ENCODE peak calls at places on chromosomes 11 and 22, in eight cellular contexts. One of them, this sample, is unnamed.

GRCh38 chr11:133175111-133175510 is 357.2 kb downstream of the OPCML start:
- DNase-seq in mammary epithelial cell: no peak
- DNase-seq in neuronal stem cell: no peak
- DNase-seq in IMR-90: no peak
- DNase-seq in Karpas-422: no peak
- DNase-seq in fibroblast of lung: no peak
- DNase-seq in MM.1S: no peak
- DNase-seq in PC-3: no peak
- DNase-seq in this sample: no peak

GRCh38 chr11:117419136-117419914 is 91.7 kb downstream of the CEP164 start:
- DNase-seq in fibroblast of lung: no peak
- DNase-seq in mammary epithelial cell: no peak
- DNase-seq in MM.1S: no peak
- DNase-seq in Karpas-422: no peak
- DNase-seq in IMR-90: peak; percentile 49
- DNase-seq in PC-3: no peak
- DNase-seq in neuronal stem cell: no peak
- DNase-seq in this sample: no peak

GRCh38 chr11:34620820-34621792 is at the start of gene EHF:
- DNase-seq in neuronal stem cell: no peak
- DNase-seq in MM.1S: no peak
- DNase-seq in mammary epithelial cell: peak; percentile 90
- DNase-seq in IMR-90: no peak
- DNase-seq in Karpas-422: no peak
- DNase-seq in fibroblast of lung: no peak
- DNase-seq in PC-3: peak; percentile 80
- DNase-seq in this sample: no peak

GRCh38 chr11:64763804-64764611 is 4.2 kb upstream of the PYGM start:
- DNase-seq in IMR-90: no peak
- DNase-seq in neuronal stem cell: no peak
- DNase-seq in MM.1S: no peak
- DNase-seq in Karpas-422: no peak
- DNase-seq in PC-3: no peak
- DNase-seq in mammary epithelial cell: no peak
- DNase-seq in fibroblast of lung: no peak
- DNase-seq in this sample: peak; percentile 43

GRCh38 chr11:44883277-44883676 is 67.4 kb downstream of the TP53I11 start:
- DNase-seq in neuronal stem cell: no peak
- DNase-seq in MM.1S: no peak
- DNase-seq in PC-3: no peak
- DNase-seq in fibroblast of lung: no peak
- DNase-seq in Karpas-422: no peak
- DNase-seq in IMR-90: no peak
- DNase-seq in mammary epithelial cell: no peak
- DNase-seq in this sample: no peak

GRCh38 chr11:120052196-120052775 is 85.6 kb downstream of the TRIM29 start:
- DNase-seq in mammary epithelial cell: no peak
- DNase-seq in MM.1S: no peak
- DNase-seq in IMR-90: no peak
- DNase-seq in neuronal stem cell: no peak
- DNase-seq in PC-3: no peak
- DNase-seq in fibroblast of lung: no peak
- DNase-seq in Karpas-422: no peak
- DNase-seq in this sample: no peak

GRCh38 chr22:29152045-29152380 is 53.7 kb upstream of the EMID1 start:
- DNase-seq in fibroblast of lung: no peak
- DNase-seq in neuronal stem cell: no peak
- DNase-seq in PC-3: no peak
- DNase-seq in IMR-90: no peak
- DNase-seq in MM.1S: no peak
- DNase-seq in Karpas-422: no peak
- DNase-seq in mammary epithelial cell: no peak
- DNase-seq in this sample: peak; percentile 64

GRCh38 chr22:39253427-39254070 is 8.8 kb upstream of the PDGFB start:
- DNase-seq in neuronal stem cell: no peak
- DNase-seq in fibroblast of lung: peak; percentile 84
- DNase-seq in IMR-90: peak; percentile 89
- DNase-seq in Karpas-422: no peak
- DNase-seq in PC-3: peak; percentile 82
- DNase-seq in MM.1S: peak; percentile 42
- DNase-seq in mammary epithelial cell: peak; percentile 82
- DNase-seq in this sample: no peak

GRCh38 chr11:61890536-61891330 is 612 bp downstream of the FADS3 start:
- DNase-seq in MM.1S: no peak
- DNase-seq in mammary epithelial cell: peak; percentile 64
- DNase-seq in fibroblast of lung: peak; percentile 58
- DNase-seq in Karpas-422: no peak
- DNase-seq in IMR-90: peak; percentile 82
- DNase-seq in neuronal stem cell: no peak
- DNase-seq in PC-3: peak; percentile 76
- DNase-seq in this sample: peak; percentile 71

GRCh38 chr11:3722100-3722499 is 50.9 kb upstream of the CHRNA10 start:
- DNase-seq in IMR-90: no peak
- DNase-seq in MM.1S: no peak
- DNase-seq in fibroblast of lung: no peak
- DNase-seq in Karpas-422: no peak
- DNase-seq in neuronal stem cell: no peak
- DNase-seq in PC-3: no peak
- DNase-seq in mammary epithelial cell: no peak
- DNase-seq in this sample: no peak

GRCh38 chr11:3721002-3721401 is 49.8 kb upstream of the CHRNA10 start:
- DNase-seq in PC-3: no peak
- DNase-seq in mammary epithelial cell: no peak
- DNase-seq in Karpas-422: no peak
- DNase-seq in MM.1S: no peak
- DNase-seq in IMR-90: no peak
- DNase-seq in neuronal stem cell: no peak
- DNase-seq in fibroblast of lung: no peak
- DNase-seq in this sample: no peak

GRCh38 chr11:3723014-3723708 is 52.0 kb upstream of the CHRNA10 start:
- DNase-seq in MM.1S: no peak
- DNase-seq in mammary epithelial cell: peak; percentile 80
- DNase-seq in PC-3: peak; percentile 69
- DNase-seq in fibroblast of lung: peak; percentile 98
- DNase-seq in neuronal stem cell: no peak
- DNase-seq in IMR-90: peak; percentile 99
- DNase-seq in Karpas-422: no peak
- DNase-seq in this sample: no peak
- H3K4me3 ChIP-seq in MM.1S: no peak overlapping the region
- H3K4me3 ChIP-seq in mammary epithelial cell: no peak overlapping the region
- H3K4me3 ChIP-seq in PC-3: no peak overlapping the region
- H3K4me3 ChIP-seq in fibroblast of lung: no peak overlapping the region
- H3K4me3 ChIP-seq in neuronal stem cell: no peak overlapping the region
- H3K4me3 ChIP-seq in IMR-90: no peak overlapping the region
- H3K4me3 ChIP-seq in Karpas-422: no peak overlapping the region
- H3K4me3 ChIP-seq in this sample: no peak overlapping the region

DNA sequence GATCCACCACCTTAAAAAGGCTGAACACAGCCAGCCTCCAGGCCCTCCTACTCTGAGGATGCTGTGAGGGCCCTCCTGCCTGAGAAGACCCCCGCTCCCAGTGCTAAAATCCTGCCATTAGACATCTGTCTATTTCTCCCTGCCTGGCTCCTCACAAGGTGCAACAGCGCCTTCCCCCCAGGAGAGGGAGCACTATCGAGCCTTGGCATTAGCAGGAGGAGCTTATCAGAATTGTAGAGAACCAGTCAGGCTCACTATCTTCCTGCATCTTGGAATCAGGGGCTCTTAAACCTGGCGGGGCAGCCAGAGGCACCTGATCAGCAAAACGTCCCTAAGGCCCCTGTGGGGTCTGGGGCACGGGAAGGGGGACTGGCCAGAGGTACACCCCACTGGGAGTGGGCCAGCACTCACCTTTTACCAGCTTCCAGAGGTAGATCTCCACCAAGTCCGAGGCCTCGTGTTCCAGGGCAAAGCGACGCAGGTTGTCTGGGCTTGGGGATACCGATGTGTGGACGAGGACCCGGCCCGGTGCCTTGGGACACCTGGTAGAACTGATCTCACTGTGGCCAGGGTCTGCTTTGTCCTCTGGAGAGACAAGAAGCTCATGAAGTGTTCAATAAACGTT is 28.7 kb downstream of the CHRDL2 start:
- DNase-seq in MM.1S: peak; percentile 75
- DNase-seq in Karpas-422: peak; percentile 87
- DNase-seq in PC-3: peak; percentile 84
- DNase-seq in mammary epithelial cell: peak; percentile 41
- DNase-seq in neuronal stem cell: peak; percentile 79
- DNase-seq in IMR-90: peak; percentile 76
- DNase-seq in fibroblast of lung: peak; percentile 74
- DNase-seq in this sample: peak; percentile 84
- H3K27ac ChIP-seq in MM.1S: no peak overlapping the region
- H3K27ac ChIP-seq in Karpas-422: no peak overlapping the region
- H3K27ac ChIP-seq in PC-3: no peak overlapping the region
- H3K27ac ChIP-seq in mammary epithelial cell: no peak overlapping the region
- H3K27ac ChIP-seq in neuronal stem cell: no peak overlapping the region
- H3K27ac ChIP-seq in IMR-90: no peak overlapping the region
- H3K27ac ChIP-seq in fibroblast of lung: no peak overlapping the region
- H3K27ac ChIP-seq in this sample: no peak overlapping the region

DNA sequence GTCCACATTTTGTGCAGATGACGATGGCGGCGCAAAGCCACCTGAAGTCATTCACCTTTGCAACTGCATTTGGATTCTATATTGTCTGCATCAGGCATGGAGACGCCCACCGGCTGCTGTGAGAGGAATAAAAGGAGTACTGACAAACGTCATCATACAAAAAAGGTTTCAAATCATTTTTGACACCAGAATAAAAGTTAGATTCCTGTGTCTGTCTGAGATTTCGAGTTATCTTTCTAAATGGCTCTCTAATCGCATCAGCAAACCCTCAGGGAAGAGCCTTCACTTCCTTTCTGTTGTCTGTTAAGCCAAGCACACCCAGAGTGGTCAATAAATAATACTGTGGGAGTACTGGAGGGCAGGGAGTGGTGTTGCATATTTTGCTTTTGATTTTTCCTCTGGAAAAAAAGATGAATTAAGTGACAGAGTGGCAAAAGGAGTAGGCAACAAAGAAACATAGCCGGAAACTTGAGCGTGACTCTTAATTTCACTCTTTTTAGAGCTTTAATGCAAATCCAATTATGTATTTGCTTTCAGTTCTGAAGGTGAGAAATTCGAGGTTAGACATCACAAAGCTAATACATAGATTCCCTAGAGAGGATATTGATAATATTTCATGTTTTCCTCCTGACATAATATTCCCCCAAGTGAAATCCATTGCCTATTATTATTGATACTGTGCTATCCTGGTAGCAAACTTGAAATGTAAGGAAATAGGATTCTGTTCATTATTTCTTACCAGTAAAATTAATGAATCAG is 150.8 kb upstream of the MTMR2 start:
- DNase-seq in PC-3: no peak
- DNase-seq in Karpas-422: no peak
- DNase-seq in IMR-90: no peak
- DNase-seq in MM.1S: no peak
- DNase-seq in neuronal stem cell: no peak
- DNase-seq in fibroblast of lung: no peak
- DNase-seq in mammary epithelial cell: no peak
- DNase-seq in this sample: no peak
- H2AFZ ChIP-seq in PC-3: no peak overlapping the region
- H2AFZ ChIP-seq in Karpas-422: peak overlapping the region; percentile 2
- H2AFZ ChIP-seq in IMR-90: no peak overlapping the region
- H2AFZ ChIP-seq in MM.1S: no peak overlapping the region
- H2AFZ ChIP-seq in neuronal stem cell: no peak overlapping the region
- H2AFZ ChIP-seq in fibroblast of lung: no peak overlapping the region
- H2AFZ ChIP-seq in mammary epithelial cell: no peak overlapping the region
- H2AFZ ChIP-seq in this sample: no peak overlapping the region

GRCh38 chr11:70503878-70504240 is 105.5 kb downstream of the CTTN start:
- DNase-seq in PC-3: no peak
- DNase-seq in MM.1S: no peak
- DNase-seq in neuronal stem cell: no peak
- DNase-seq in fibroblast of lung: no peak
- DNase-seq in mammary epithelial cell: no peak
- DNase-seq in IMR-90: no peak
- DNase-seq in Karpas-422: no peak
- DNase-seq in this sample: no peak
- H3K4me3 ChIP-seq in PC-3: no peak overlapping the region
- H3K4me3 ChIP-seq in MM.1S: no peak overlapping the region
- H3K4me3 ChIP-seq in neuronal stem cell: no peak overlapping the region
- H3K4me3 ChIP-seq in fibroblast of lung: no peak overlapping the region
- H3K4me3 ChIP-seq in mammary epithelial cell: no peak overlapping the region
- H3K4me3 ChIP-seq in IMR-90: no peak overlapping the region
- H3K4me3 ChIP-seq in Karpas-422: no peak overlapping the region
- H3K4me3 ChIP-seq in this sample: no peak overlapping the region

GRCh38 chr22:32701021-32701420 is 100.5 kb upstream of the TIMP3 start:
- DNase-seq in neuronal stem cell: no peak
- DNase-seq in fibroblast of lung: peak; percentile 76
- DNase-seq in PC-3: no peak
- DNase-seq in MM.1S: no peak
- DNase-seq in IMR-90: peak; percentile 37
- DNase-seq in mammary epithelial cell: peak; percentile 56
- DNase-seq in Karpas-422: no peak
- DNase-seq in this sample: no peak
- H3K27ac ChIP-seq in neuronal stem cell: no peak overlapping the region
- H3K27ac ChIP-seq in fibroblast of lung: no peak overlapping the region
- H3K27ac ChIP-seq in PC-3: no peak overlapping the region
- H3K27ac ChIP-seq in MM.1S: no peak overlapping the region
- H3K27ac ChIP-seq in IMR-90: no peak overlapping the region
- H3K27ac ChIP-seq in mammary epithelial cell: no peak overlapping the region
- H3K27ac ChIP-seq in Karpas-422: no peak overlapping the region
- H3K27ac ChIP-seq in this sample: no peak overlapping the region

GRCh38 chr11:131687291-131688055 is 317.1 kb downstream of the NTM start:
- DNase-seq in MM.1S: no peak
- DNase-seq in PC-3: no peak
- DNase-seq in mammary epithelial cell: no peak
- DNase-seq in fibroblast of lung: no peak
- DNase-seq in neuronal stem cell: no peak
- DNase-seq in Karpas-422: no peak
- DNase-seq in IMR-90: no peak
- DNase-seq in this sample: no peak
- H2AFZ ChIP-seq in MM.1S: peak overlapping the region; percentile 42
- H2AFZ ChIP-seq in PC-3: no peak overlapping the region
- H2AFZ ChIP-seq in mammary epithelial cell: no peak overlapping the region
- H2AFZ ChIP-seq in fibroblast of lung: no peak overlapping the region
- H2AFZ ChIP-seq in neuronal stem cell: no peak overlapping the region
- H2AFZ ChIP-seq in Karpas-422: no peak overlapping the region
- H2AFZ ChIP-seq in IMR-90: peak overlapping the region; percentile 91
- H2AFZ ChIP-seq in this sample: no peak overlapping the region

GRCh38 chr11:114296979-114297372 is 777 bp downstream of the NNMT start:
- DNase-seq in MM.1S: no peak
- DNase-seq in Karpas-422: no peak
- DNase-seq in neuronal stem cell: no peak
- DNase-seq in fibroblast of lung: no peak
- DNase-seq in mammary epithelial cell: no peak
- DNase-seq in PC-3: no peak
- DNase-seq in IMR-90: no peak
- DNase-seq in this sample: no peak
- H3K4me3 ChIP-seq in MM.1S: no peak overlapping the region
- H3K4me3 ChIP-seq in Karpas-422: no peak overlapping the region
- H3K4me3 ChIP-seq in neuronal stem cell: no peak overlapping the region
- H3K4me3 ChIP-seq in fibroblast of lung: peak overlapping the region; percentile 56
- H3K4me3 ChIP-seq in mammary epithelial cell: peak overlapping the region; percentile 93
- H3K4me3 ChIP-seq in PC-3: peak overlapping the region; percentile 32
- H3K4me3 ChIP-seq in IMR-90: peak overlapping the region; percentile 62
- H3K4me3 ChIP-seq in this sample: no peak overlapping the region

GRCh38 chr11:79019981-79020380 is 420.8 kb downstream of the TENM4 start:
- DNase-seq in fibroblast of lung: no peak
- DNase-seq in MM.1S: no peak
- DNase-seq in mammary epithelial cell: no peak
- DNase-seq in Karpas-422: no peak
- DNase-seq in PC-3: no peak
- DNase-seq in neuronal stem cell: no peak
- DNase-seq in IMR-90: no peak
- DNase-seq in this sample: peak; percentile 18
- H3K27ac ChIP-seq in fibroblast of lung: no peak overlapping the region
- H3K27ac ChIP-seq in MM.1S: no peak overlapping the region
- H3K27ac ChIP-seq in mammary epithelial cell: no peak overlapping the region
- H3K27ac ChIP-seq in Karpas-422: no peak overlapping the region
- H3K27ac ChIP-seq in PC-3: no peak overlapping the region
- H3K27ac ChIP-seq in neuronal stem cell: no peak overlapping the region
- H3K27ac ChIP-seq in IMR-90: no peak overlapping the region
- H3K27ac ChIP-seq in this sample: no peak overlapping the region

GRCh38 chr22:36781656-36782627 is 6.0 kb upstream of the IFT27 start:
- DNase-seq in fibroblast of lung: peak; percentile 77
- DNase-seq in mammary epithelial cell: peak; percentile 77
- DNase-seq in MM.1S: peak; percentile 71
- DNase-seq in PC-3: peak; percentile 84
- DNase-seq in neuronal stem cell: peak; percentile 71
- DNase-seq in Karpas-422: peak; percentile 95
- DNase-seq in IMR-90: peak; percentile 92
- DNase-seq in this sample: peak; percentile 82
- H2AFZ ChIP-seq in fibroblast of lung: peak overlapping the region; percentile 28
- H2AFZ ChIP-seq in mammary epithelial cell: peak overlapping the region; percentile 64
- H2AFZ ChIP-seq in MM.1S: peak overlapping the region; percentile 28
- H2AFZ ChIP-seq in PC-3: peak overlapping the region; percentile 70
- H2AFZ ChIP-seq in neuronal stem cell: peak overlapping the region; percentile 76
- H2AFZ ChIP-seq in Karpas-422: peak overlapping the region; percentile 64
- H2AFZ ChIP-seq in IMR-90: peak overlapping the region; percentile 86
- H2AFZ ChIP-seq in this sample: no peak overlapping the region

This sample was measured in neural progenitor cell.